ENCODE peak calls at places on chromosomes 11 and 22, in nine cellular contexts. E, T, A, P, D, Q, Y, S and M are unnamed samples.

GRCh38 chr11:65657426-65657825 is 5.3 kb downstream of the RELA start:
- DNase-seq in E (no peak), T (no peak), A (no peak), P (no peak), D (peak; percentile 71), Q (no peak), Y (no peak), S (no peak), M (no peak)

GRCh38 chr11:121671276-121672168 is 218.8 kb upstream of the SORL1-AS1 start:
- DNase-seq in E (peak; percentile 92), T (peak; percentile 62), A (no peak), P (no peak), D (no peak), Q (peak; percentile 14), Y (no peak), S (no peak), M (peak; percentile 58)

GRCh38 chr22:43273902-43274484 is 69.2 kb downstream of the SCUBE1 start:
- DNase-seq in E (no peak), T (peak; percentile 63), A (peak; percentile 43), P (peak; percentile 70), D (no peak), Q (peak; percentile 68), Y (peak; percentile 73), S (peak; percentile 78), M (peak; percentile 74)

GRCh38 chr22:17717708-17718107 is 56.6 kb downstream of the BID start:
- DNase-seq in E (no peak), T (peak; percentile 28), A (no peak), P (no peak), D (no peak), Q (peak; percentile 69), Y (no peak), S (no peak), M (no peak)

GRCh38 chr11:129960216-129961214 is 42.1 kb downstream of the PRDM10 start:
- DNase-seq in E (no peak), T (peak; percentile 96), A (no peak), P (peak; percentile 94), D (no peak), Q (peak; percentile 92), Y (no peak), S (no peak), M (peak; percentile 40)

GRCh38 chr11:128335729-128336128 is 251.6 kb downstream of the ETS1 start:
- DNase-seq in E (no peak), T (no peak), A (no peak), P (no peak), D (no peak), Q (no peak), Y (no peak), S (no peak), M (no peak)

GRCh38 chr11:16605971-16606783 is 132.3 kb upstream of the C11orf58 start:
- DNase-seq in E (peak; percentile 90), T (peak; percentile 83), A (peak; percentile 65), P (peak; percentile 84), D (peak; percentile 92), Q (peak; percentile 88), Y (peak; percentile 92), S (peak; percentile 73), M (peak; percentile 94)

GRCh38 chr11:125022551-125022950 is 40.6 kb upstream of the SLC37A2 start:
- DNase-seq in E (no peak), T (no peak), A (no peak), P (peak; percentile 2), D (no peak), Q (peak; percentile 51), Y (no peak), S (no peak), M (no peak)

GRCh38 chr22:36765943-36766450 is 9.9 kb downstream of the IFT27 start:
- DNase-seq in E (no peak), T (peak; percentile 40), A (no peak), P (peak; percentile 40), D (no peak), Q (peak; percentile 57), Y (no peak), S (no peak), M (no peak)